ENCODE peak calls at places on chromosomes 13 and 19, in eight cellular contexts. A is GM23338, X is fibroblast of pulmonary artery, P is progenitor cell of endocrine pancreas, I is HCT116, F is left lung, Q is NB4, K is AG10803. O is an unnamed sample.
A peak's percentile ranks its signal among the peaks of the same experiment; 100 is the strongest.

GRCh38 chr19:39497850-39498261 is 891 bp upstream of the DLL3 start:
- DNase-seq in P (peak; percentile 37), K (no peak), I (no peak), F (no peak), X (peak; percentile 29), A (peak; percentile 89), Q (peak; percentile 64), O (no peak)

GRCh38 chr19:55489711-55490477 is 1.7 kb downstream of the SSC5D start:
- DNase-seq in F (no peak), Q (no peak), I (no peak), K (no peak), P (no peak), A (no peak), X (no peak), O (no peak)

GRCh38 chr19:17441241-17442135 is 7.0 kb downstream of the TMEM221 start:
- DNase-seq in I (no peak), Q (peak; percentile 58), K (peak; percentile 52), A (peak; percentile 75), F (no peak), P (no peak), X (peak; percentile 68), O (no peak)

GRCh38 chr13:75705395-75705794 is 69.3 kb downstream of the LMO7 start:
- DNase-seq in K (peak; percentile 76), F (no peak), I (peak; percentile 95), P (no peak), Q (no peak), A (no peak), X (peak; percentile 57), O (no peak)

GRCh38 chr13:106650690-106651205 is 82.8 kb upstream of the ARGLU1 start:
- DNase-seq in P (no peak), F (no peak), Q (no peak), X (no peak), A (no peak), K (no peak), I (no peak), O (no peak)

GRCh38 chr19:40799558-40800338 is 757 bp downstream of the EGLN2 start:
- DNase-seq in K (no peak), Q (peak; percentile 63), X (peak; percentile 53), F (peak; percentile 68), I (no peak), A (peak; percentile 69), P (no peak), O (no peak)

GRCh38 chr13:96819375-96819774 is 174.9 kb downstream of the OXGR1 start:
- DNase-seq in A (no peak), P (no peak), I (no peak), F (no peak), Q (no peak), K (no peak), X (no peak), O (no peak)

GRCh38 chr19:32530773-32531172 is 50.2 kb upstream of the PDCD5 start:
- DNase-seq in F (no peak), P (no peak), Q (no peak), X (no peak), A (no peak), K (no peak), I (no peak), O (no peak)

GRCh38 chr13:27131202-27131623 is 40.4 kb downstream of the USP12 start:
- DNase-seq in Q (peak; percentile 31), F (peak; percentile 68), A (peak; percentile 45), P (no peak), I (peak; percentile 13), X (no peak), K (no peak), O (no peak)

GRCh38 chr19:36420961-36421748 is 2.7 kb upstream of the ZFP82 start:
- DNase-seq in X (peak; percentile 42), F (no peak), Q (no peak), I (no peak), K (peak; percentile 40), P (peak; percentile 10), A (peak; percentile 76), O (no peak)

GRCh38 chr13:109654341-109655205 is 131.8 kb downstream of the IRS2 start:
- DNase-seq in I (no peak), P (no peak), K (peak; percentile 25), Q (peak; percentile 97), A (no peak), F (no peak), X (peak; percentile 69), O (no peak)

GRCh38 chr13:23159587-23160240 is 21.1 kb upstream of the SGCG start:
- DNase-seq in I (no peak), F (no peak), P (peak; percentile 12), K (no peak), A (peak; percentile 69), Q (no peak), X (no peak), O (no peak)

GRCh38 chr19:1259873-1260748 is 9.0 kb upstream of the CIRBP start:
- DNase-seq in F (peak; percentile 64), I (no peak), P (no peak), X (no peak), Q (no peak), A (no peak), K (no peak), O (no peak)

GRCh38 chr19:51107406-51108065 is 673 bp downstream of the CTU1 start:
- DNase-seq in I (peak; percentile 15), P (no peak), X (peak; percentile 25), F (no peak), A (peak; percentile 32), Q (no peak), K (peak; percentile 21), O (no peak)

DNA sequence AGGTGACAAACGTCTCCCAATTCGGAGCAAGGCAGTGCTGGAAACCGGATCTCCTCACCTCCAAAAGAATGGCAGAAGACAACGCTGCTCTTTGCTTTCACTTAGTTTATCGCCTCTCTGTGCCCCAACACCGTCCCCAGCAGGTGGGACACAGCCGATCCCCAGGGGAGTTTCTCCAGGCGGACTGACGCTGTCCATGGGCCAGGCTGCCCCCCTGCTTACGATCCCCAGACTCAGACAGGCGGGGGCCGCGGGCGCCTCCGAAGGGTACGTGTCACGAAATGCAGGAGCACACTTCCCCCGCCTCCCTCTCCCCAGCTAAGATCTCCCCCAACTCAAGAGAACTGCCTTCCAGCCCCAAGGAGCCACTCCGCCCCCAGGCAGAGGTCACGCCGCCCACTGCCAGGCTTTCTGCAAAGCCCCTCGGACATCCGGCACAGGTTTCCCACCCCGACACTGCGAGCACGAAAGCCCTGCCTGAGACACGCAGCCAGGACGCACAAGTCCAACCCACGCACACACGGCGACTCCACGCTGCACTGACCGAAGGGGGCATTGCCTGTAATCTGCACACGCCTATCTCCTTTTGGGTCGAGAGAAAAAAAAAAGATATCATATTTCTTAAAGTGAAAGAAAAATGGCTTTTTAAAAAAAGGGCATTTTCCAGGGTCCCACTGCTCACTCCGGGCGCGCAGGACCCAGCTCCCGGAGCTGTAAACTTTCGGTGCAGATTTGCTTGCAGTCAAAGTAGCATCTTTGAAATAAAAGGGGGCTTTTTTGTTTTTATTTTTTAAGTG is 1.9 kb downstream of the SPRY2 start:
- DNase-seq in P (peak; percentile 51), I (no peak), Q (peak; percentile 79), A (peak; percentile 72), X (peak; percentile 87), K (peak; percentile 86), F (peak; percentile 81), O (no peak)
- TF ChIP-seq CTCF in P (peak; percentile 17), I (no peak), Q (no peak), A (no peak), X (peak; percentile 33), K (peak; percentile 48), F (no peak), O (peak; percentile 58)

GRCh38 chr13:34750078-34750703 is 191.9 kb upstream of the NBEA start:
- DNase-seq in A (peak; percentile 68), F (no peak), Q (no peak), X (peak; percentile 55), P (no peak), K (no peak), I (no peak), O (no peak)
- TF ChIP-seq CTCF in A (no peak), F (no peak), Q (no peak), X (no peak), P (no peak), K (no peak), I (no peak), O (no peak)

DNA sequence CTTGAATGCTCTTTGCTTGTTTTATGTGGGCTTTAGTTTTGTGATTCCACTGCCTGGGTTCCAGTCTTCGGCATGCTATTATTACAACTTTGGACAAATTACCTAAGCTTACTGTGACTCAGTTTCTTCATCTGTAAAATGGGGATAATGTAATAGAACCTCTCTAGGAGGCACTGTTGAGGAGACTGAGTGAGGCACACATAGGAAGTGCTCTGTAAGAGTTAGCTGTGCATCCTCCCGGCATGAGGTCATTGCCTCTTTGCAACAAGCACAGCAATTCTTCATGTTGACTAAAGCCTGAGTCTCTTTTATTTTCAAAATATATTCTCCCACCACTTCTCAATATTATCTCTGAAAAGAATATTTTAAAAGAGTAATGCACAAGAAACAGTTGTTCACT is 227.4 kb downstream of the DLEU7 start:
- DNase-seq in F (no peak), A (no peak), I (no peak), X (peak; percentile 55), K (peak; percentile 70), P (no peak), Q (peak; percentile 36), O (no peak)
- TF ChIP-seq CTCF in F (no peak), A (no peak), I (no peak), X (no peak), K (no peak), P (no peak), Q (no peak), O (no peak)

GRCh38 chr13:43020794-43021193 is 2.6 kb upstream of the DNAJC15 start:
- DNase-seq in A (no peak), I (no peak), F (no peak), K (no peak), P (no peak), X (no peak), Q (no peak), O (no peak)

GRCh38 chr13:43019811-43020210 is 3.6 kb upstream of the DNAJC15 start:
- DNase-seq in X (no peak), F (no peak), A (no peak), K (peak; percentile 58), P (no peak), I (no peak), Q (no peak), O (no peak)

GRCh38 chr13:43026262-43026661 is 2.9 kb downstream of the DNAJC15 start:
- DNase-seq in Q (peak; percentile 64), I (no peak), F (no peak), A (no peak), P (no peak), X (no peak), K (no peak), O (no peak)

GRCh38 chr13:43021926-43022670 is 1.3 kb upstream of the DNAJC15 start:
- DNase-seq in I (no peak), X (peak; percentile 57), F (no peak), P (no peak), A (no peak), K (peak; percentile 84), Q (no peak), O (no peak)

DNA sequence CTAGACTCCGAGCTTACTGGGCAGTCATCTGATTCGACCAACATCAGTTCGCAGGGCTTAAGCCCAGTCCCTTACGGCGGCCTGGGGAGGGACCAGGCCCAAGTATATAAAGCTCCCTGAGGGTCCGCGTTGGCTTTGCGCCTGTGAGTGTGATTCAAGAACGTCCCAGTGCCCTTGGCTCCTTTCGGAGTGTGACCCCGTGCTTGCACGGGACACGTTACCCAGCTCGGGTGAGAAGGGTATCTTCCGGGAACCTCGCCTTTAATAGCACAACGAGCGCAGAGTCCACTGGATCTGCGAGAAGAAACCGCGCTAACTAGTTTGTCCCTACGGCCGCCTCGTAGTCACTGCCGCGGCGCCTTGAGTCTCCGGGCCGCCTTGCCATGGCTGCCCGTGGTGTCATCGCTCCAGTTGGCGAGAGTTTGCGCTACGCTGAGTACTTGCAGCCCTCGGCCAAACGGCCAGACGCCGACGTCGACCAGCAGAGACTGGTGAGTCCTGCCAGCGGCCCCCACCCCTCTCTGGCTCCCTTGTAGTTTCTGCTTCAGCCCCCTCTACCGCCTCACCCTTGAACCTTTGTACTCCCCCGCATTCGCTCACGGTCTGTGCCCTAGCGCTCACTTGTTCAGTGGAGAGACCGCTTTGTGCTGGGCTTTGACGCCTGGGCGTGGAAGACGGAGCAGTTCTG is at the start of gene DNAJC15:
- DNase-seq in K (peak; percentile 86), I (peak; percentile 63), Q (peak; percentile 77), P (peak; percentile 66), A (peak; percentile 91), X (peak; percentile 88), F (peak; percentile 80), O (peak; percentile 91)
- TF ChIP-seq CTCF in K (peak; percentile 25), I (no peak), Q (no peak), P (peak; percentile 19), A (no peak), X (peak; percentile 1), F (no peak), O (peak; percentile 44)

O was measured in chondrocyte.